ENCODE peak calls at places on chromosomes 12 and 14, in five cellular contexts. S is GM12878, X is HepG2, B is K562, J is H1. G is an unnamed sample.

GRCh38 chr12:39610626-39611025 is 9.0 kb downstream of the ABCD2 start:
- DNase-seq in B (no peak), S (no peak), X (no peak), J (no peak), G (no peak)

GRCh38 chr14:99689266-99690236 is 5.5 kb downstream of the CYP46A1 start:
- DNase-seq in J (peak; percentile 38), B (no peak), S (no peak), X (no peak), G (no peak)

GRCh38 chr12:34625116-34625515 is 602.8 kb downstream of the ALG10 start:
- DNase-seq in X (peak; percentile 29), B (no peak), S (no peak), J (no peak), G (peak; percentile 43)

GRCh38 chr14:68518180-68518579 is 274.7 kb downstream of the ZFP36L1 start:
- DNase-seq in X (peak; percentile 41), B (no peak), J (no peak), S (no peak), G (no peak)

GRCh38 chr14:94964931-94965330 is 192.4 kb downstream of the DICER1 start:
- DNase-seq in X (no peak), B (no peak), S (no peak), J (no peak), G (no peak)

GRCh38 chr12:111733340-111733739 is 33.4 kb upstream of the ALDH2 start:
- DNase-seq in S (no peak), J (no peak), X (no peak), B (no peak), G (no peak)

GRCh38 chr12:97745406-97746101 is 282.9 kb downstream of the RMST start:
- DNase-seq in B (no peak), X (no peak), J (no peak), S (no peak), G (no peak)

GRCh38 chr14:75515631-75515999 is 6.7 kb upstream of the BATF start:
- DNase-seq in J (no peak), X (no peak), B (no peak), S (no peak), G (no peak)

GRCh38 chr12:47377414-47378221 is 297.9 kb upstream of the AMIGO2 start:
- DNase-seq in S (no peak), B (peak; percentile 59), X (no peak), J (no peak), G (no peak)

GRCh38 chr14:104434214-104435076 is 145.1 kb upstream of the C14orf180 start:
- DNase-seq in B (no peak), S (no peak), X (no peak), J (no peak), G (no peak)

GRCh38 chr12:120495189-120495722 is 657 bp upstream of the DYNLL1 start:
- DNase-seq in S (no peak), J (peak; percentile 52), B (no peak), X (no peak), G (peak; percentile 28)

GRCh38 chr14:96088131-96088880 is 49.1 kb downstream of the C14orf132 start:
- DNase-seq in S (no peak), J (no peak), B (no peak), X (no peak), G (no peak)

GRCh38 chr12:67211494-67211893 is 57.7 kb upstream of the CAND1 start:
- DNase-seq in J (no peak), S (no peak), B (no peak), X (no peak), G (no peak)

GRCh38 chr12:67211029-67211428 is 58.1 kb upstream of the CAND1 start:
- DNase-seq in B (no peak), J (no peak), S (no peak), X (peak; percentile 32), G (no peak)

DNA sequence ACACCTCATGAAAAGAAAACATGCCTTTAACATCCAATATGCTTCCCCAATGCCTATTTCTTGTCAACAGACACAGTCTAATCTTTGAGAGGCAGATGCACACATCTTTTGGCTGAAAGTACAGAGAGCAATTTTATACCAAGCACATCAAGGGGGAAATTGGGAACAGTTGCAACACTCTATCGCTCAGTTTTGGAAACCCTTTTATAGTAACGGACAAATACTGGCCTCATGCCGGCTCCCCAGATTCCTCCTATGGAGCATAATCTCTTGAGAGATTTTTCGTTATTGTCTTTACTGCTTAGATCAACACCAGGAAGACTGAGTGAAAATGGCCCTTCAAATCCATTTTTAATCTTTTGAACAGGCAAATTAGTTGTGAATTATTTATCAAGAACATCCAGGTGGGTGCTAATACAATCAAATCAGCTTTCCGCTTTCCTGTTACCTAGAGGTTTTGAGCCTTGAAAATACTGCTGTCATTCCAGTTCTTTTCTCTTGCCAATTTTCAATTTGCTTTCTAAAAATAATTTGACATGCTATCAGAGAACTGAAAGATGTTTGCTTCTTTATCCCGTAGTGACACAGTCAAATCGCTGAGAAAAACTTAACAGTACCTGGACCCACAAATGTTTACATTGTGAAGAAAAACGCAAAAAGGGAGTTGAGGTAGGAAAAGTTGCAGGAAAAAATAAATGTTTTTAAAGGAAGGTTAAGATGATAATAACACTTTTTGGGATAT is 60.7 kb upstream of the CAND1 start:
- DNase-seq in S (no peak), X (no peak), J (no peak), B (no peak), G (no peak)
- H3K4me3 ChIP-seq in S (no peak overlapping the region), X (no peak overlapping the region), J (no peak overlapping the region), B (no peak overlapping the region), G (no peak overlapping the region)

DNA sequence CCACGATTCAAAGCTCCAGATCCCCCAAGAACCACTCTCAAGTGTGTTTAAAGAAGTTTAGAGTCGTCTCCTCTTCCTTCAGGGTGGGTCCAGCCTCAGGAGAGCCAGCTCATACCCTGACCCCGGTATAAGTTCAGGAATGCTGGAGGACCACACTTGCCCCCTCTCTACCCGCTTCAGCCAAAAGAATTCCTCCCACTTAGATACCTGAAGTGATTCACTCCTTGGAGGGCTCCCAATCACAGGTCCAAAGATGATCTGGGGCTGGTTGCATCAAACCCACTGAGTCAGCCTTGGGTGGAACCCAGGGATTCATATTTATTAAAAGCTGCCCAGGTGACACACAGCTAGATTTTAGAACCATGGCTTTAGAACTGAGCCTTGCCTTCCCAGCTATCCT is 133.5 kb upstream of the PARP11 start:
- DNase-seq in S (no peak), J (no peak), X (no peak), B (no peak), G (no peak)
- H3K4me1 ChIP-seq in S (no peaks in the 10 kb centered on the region), J (no peaks in the 10 kb centered on the region), X (peaks cover 66% of the 10 kb centered on the region), B (no peaks in the 10 kb centered on the region), G (no peaks in the 10 kb centered on the region)

DNA sequence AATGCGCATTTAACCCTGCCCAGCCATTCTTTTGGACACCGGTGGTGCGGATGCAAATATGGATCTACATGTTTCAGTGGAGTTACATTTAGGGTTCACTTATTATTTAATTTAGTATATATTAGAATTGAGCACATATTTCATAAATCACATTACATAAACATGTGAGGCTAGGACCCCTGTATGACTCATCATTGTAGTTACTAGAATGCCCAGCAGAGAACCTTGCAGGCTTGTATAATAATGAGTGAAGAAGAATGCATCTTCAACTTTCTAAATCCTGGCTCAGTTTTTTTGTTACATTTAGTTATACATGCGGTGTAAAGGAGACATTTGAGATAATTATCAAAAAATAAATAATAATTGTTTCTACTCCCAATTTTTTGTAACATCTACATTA is 369.0 kb downstream of the ATP23 start:
- DNase-seq in S (no peak), J (no peak), X (no peak), B (no peak), G (no peak)
- TF ChIP-seq CREB1 in S (no peak), J (no peak), X (no peak), B (no peak), G (no peak)

DNA sequence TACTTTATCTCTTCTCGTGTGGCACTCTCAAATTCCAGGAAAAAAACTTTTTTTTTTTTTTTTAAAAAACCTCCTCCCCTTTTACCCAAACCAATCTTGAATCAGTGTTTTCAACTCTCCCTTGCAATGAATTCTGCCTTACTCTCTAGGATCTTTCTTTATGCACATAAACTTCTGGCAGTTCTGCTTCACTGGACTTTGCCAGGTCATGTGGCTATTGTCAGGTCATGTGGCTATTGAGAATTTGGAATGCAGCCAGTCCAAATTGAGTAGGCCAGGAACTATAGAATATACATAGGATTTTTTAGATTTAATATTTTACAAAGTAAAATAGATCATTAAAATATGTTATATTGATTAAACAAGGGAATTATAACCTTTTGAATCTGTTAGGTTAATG is 218.2 kb downstream of the TMTC3 start:
- DNase-seq in X (no peak), S (no peak), B (no peak), J (no peak), G (no peak)
- H3K4me3 ChIP-seq in X (no peak overlapping the region), S (no peak overlapping the region), B (no peak overlapping the region), J (no peak overlapping the region), G (no peak overlapping the region)

DNA sequence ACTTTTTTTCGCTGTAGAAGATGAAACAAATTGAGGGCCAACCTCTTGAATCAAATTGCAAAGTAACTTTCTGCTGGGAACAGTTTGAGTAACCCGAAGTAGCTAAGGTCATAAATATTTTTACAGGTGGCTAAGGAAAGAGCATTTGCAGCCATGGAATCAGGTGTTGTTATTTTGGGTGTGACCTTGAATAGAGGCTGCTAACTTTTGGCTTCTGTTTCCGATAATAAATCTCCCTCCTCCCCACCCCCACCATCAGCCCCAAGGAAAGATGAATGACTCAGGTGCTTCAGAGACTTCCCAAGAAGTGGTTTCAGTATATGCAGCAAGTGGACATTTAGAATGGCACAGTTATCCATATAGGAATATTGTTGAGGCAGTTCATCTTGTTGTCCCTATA is 571.7 kb downstream of the DIO2 start:
- DNase-seq in J (no peak), X (no peak), B (no peak), S (no peak), G (no peak)
- H3K4me1 ChIP-seq in J (no peaks in the 10 kb centered on the region), X (no peaks in the 10 kb centered on the region), B (no peaks in the 10 kb centered on the region), S (no peaks in the 10 kb centered on the region), G (no peaks in the 10 kb centered on the region)

GRCh38 chr14:85934886-85935254 is 404.9 kb downstream of the FLRT2 start:
- DNase-seq in B (no peak), S (peak; percentile 8), X (no peak), J (no peak), G (no peak)

GRCh38 chr14:85934123-85934885 is 404.4 kb downstream of the FLRT2 start:
- DNase-seq in S (peak; percentile 66), B (no peak), J (no peak), X (peak; percentile 15), G (peak; percentile 9)
- TF ChIP-seq CREB1 in S (no peak), B (no peak), J (no peak), X (no peak), G (no peak)

GRCh38 chr14:61347771-61348443 is 26.5 kb downstream of the PRKCH start:
- DNase-seq in S (no peak), J (no peak), B (no peak), X (no peak), G (no peak)

GRCh38 chr14:61345144-61345482 is 23.7 kb downstream of the PRKCH start:
- DNase-seq in B (no peak), X (no peak), S (no peak), J (no peak), G (no peak)

GRCh38 chr14:61344437-61345143 is 23.2 kb downstream of the PRKCH start:
- DNase-seq in S (no peak), X (no peak), J (no peak), B (no peak), G (no peak)

GRCh38 chr14:61346793-61347192 is 25.4 kb downstream of the PRKCH start:
- DNase-seq in B (no peak), S (no peak), J (no peak), X (no peak), G (no peak)

GRCh38 chr14:61346221-61346620 is 24.8 kb downstream of the PRKCH start:
- DNase-seq in B (no peak), S (no peak), J (no peak), X (no peak), G (no peak)
- H3K4me3 ChIP-seq in B (no peak overlapping the region), S (no peak overlapping the region), J (no peak overlapping the region), X (no peak overlapping the region), G (no peak overlapping the region)

GRCh38 chr12:121795029-121795977 is 1.8 kb upstream of the RHOF start:
- DNase-seq in S (no peak), B (peak; percentile 86), X (peak; percentile 83), J (peak; percentile 97), G (peak; percentile 87)
- H3K4me1 ChIP-seq in S (peaks cover 37% of the 10 kb centered on the region), B (peaks cover 78% of the 10 kb centered on the region), X (peaks cover 83% of the 10 kb centered on the region), J (peaks cover 11% of the 10 kb centered on the region), G (peaks cover 42% of the 10 kb centered on the region)

G was measured in GM23338.